ENCODE peak calls at places on chromosome 17, in eight cellular contexts. E is tibial nerve; H is cardiac muscle cell; M is CD4-positive, alpha-beta T cell; Q is activated CD8-positive, alpha-beta T cell treated with anti-CD3 and anti-CD28 coated beads for 36 hours; I is body of pancreas; S is tibial artery; T is fibroblast of the aortic adventitia. C is an unnamed sample.

GRCh38 chr17:57459286-57459915 is 203.1 kb downstream of the MSI2 start:
- DNase-seq in E (no peak), H (no peak), M (no peak), Q (peak; percentile 69), I (no peak), S (no peak), T (peak; percentile 12), C (no peak)

GRCh38 chr17:14922421-14922820 is 342.7 kb downstream of the PMP22 start:
- DNase-seq in E (no peak), H (no peak), M (no peak), Q (no peak), I (peak; percentile 65), S (no peak), T (peak; percentile 35), C (no peak)

GRCh38 chr17:80254396-80255241 is 6.0 kb upstream of the RNF213 start:
- DNase-seq in E (no peak), H (no peak), M (peak; percentile 23), Q (peak; percentile 85), I (peak; percentile 66), S (no peak), T (peak; percentile 92), C (no peak)

GRCh38 chr17:14014647-14015046 is 54.7 kb upstream of the COX10 start:
- DNase-seq in E (no peak), H (no peak), M (no peak), Q (no peak), I (no peak), S (no peak), T (peak; percentile 42), C (no peak)

GRCh38 chr17:80080081-80080480 is 21.3 kb upstream of the GAA start:
- DNase-seq in E (no peak), H (no peak), M (no peak), Q (no peak), I (no peak), S (no peak), T (no peak), C (no peak)

GRCh38 chr17:9021985-9022552 is 759 bp downstream of the NTN1 start:
- DNase-seq in E (no peak), H (peak; percentile 71), M (no peak), Q (peak; percentile 8), I (peak; percentile 34), S (peak; percentile 80), T (peak; percentile 4), C (peak; percentile 49)

GRCh38 chr17:65523853-65524664 is 37.4 kb downstream of the AXIN2 start:
- DNase-seq in E (no peak), H (no peak), M (no peak), Q (no peak), I (no peak), S (peak; percentile 34), T (peak; percentile 45), C (no peak)

GRCh38 chr17:64983708-64984107 is 64.4 kb upstream of the LRRC37A3 start:
- DNase-seq in E (no peak), H (no peak), M (no peak), Q (no peak), I (no peak), S (no peak), T (no peak), C (no peak)

GRCh38 chr17:57045868-57046671 is 39.0 kb upstream of the AKAP1 start:
- DNase-seq in E (no peak), H (no peak), M (peak; percentile 0), Q (peak; percentile 56), I (peak; percentile 27), S (peak; percentile 69), T (no peak), C (no peak)

GRCh38 chr17:42891539-42892152 is 9.0 kb upstream of the G6PC1 start:
- DNase-seq in E (no peak), H (peak; percentile 72), M (no peak), Q (no peak), I (peak; percentile 50), S (peak; percentile 81), T (no peak), C (no peak)

GRCh38 chr17:48717367-48718161 is 4.8 kb downstream of the PRAC1 start:
- DNase-seq in E (no peak), H (no peak), M (no peak), Q (no peak), I (no peak), S (no peak), T (no peak), C (no peak)

GRCh38 chr17:57530026-57530425 is 215.1 kb downstream of the CCDC182 start:
- DNase-seq in E (no peak), H (no peak), M (no peak), Q (no peak), I (no peak), S (no peak), T (no peak), C (no peak)

GRCh38 chr17:4577386-4577993 is 6.8 kb upstream of the SMTNL2 start:
- DNase-seq in E (no peak), H (no peak), M (no peak), Q (no peak), I (no peak), S (no peak), T (no peak), C (no peak)

GRCh38 chr17:69267219-69267618 is 38.6 kb upstream of the ABCA10 start:
- DNase-seq in E (no peak), H (no peak), M (no peak), Q (no peak), I (no peak), S (no peak), T (no peak), C (no peak)

GRCh38 chr17:58520843-58521430 is 6.5 kb upstream of the MTMR4 start:
- DNase-seq in E (no peak), H (peak; percentile 52), M (no peak), Q (peak; percentile 27), I (no peak), S (no peak), T (no peak), C (peak; percentile 53)

GRCh38 chr17:49898547-49899490 is 51.0 kb upstream of the TAC4 start:
- DNase-seq in E (no peak), H (peak; percentile 42), M (no peak), Q (peak; percentile 16), I (no peak), S (no peak), T (no peak), C (no peak)

GRCh38 chr17:55743103-55743679 is 7.7 kb upstream of the PCTP start:
- DNase-seq in E (no peak), H (no peak), M (no peak), Q (no peak), I (peak; percentile 70), S (no peak), T (peak; percentile 25), C (no peak)

GRCh38 chr17:32191306-32191705 is 49.0 kb downstream of the RHOT1 start:
- DNase-seq in E (no peak), H (no peak), M (no peak), Q (no peak), I (no peak), S (no peak), T (peak; percentile 53), C (no peak)

GRCh38 chr17:17146791-17147406 is 59.2 kb downstream of the PLD6 start:
- DNase-seq in E (no peak), H (no peak), M (no peak), Q (peak; percentile 46), I (no peak), S (no peak), T (no peak), C (no peak)

GRCh38 chr17:10099051-10099571 is 99.3 kb downstream of the GAS7 start:
- DNase-seq in E (no peak), H (no peak), M (no peak), Q (no peak), I (no peak), S (no peak), T (peak; percentile 87), C (no peak)

GRCh38 chr17:27601069-27601974 is 29.7 kb upstream of the LGALS9 start:
- DNase-seq in E (peak; percentile 87), H (peak; percentile 81), M (peak; percentile 81), Q (peak; percentile 89), I (peak; percentile 83), S (peak; percentile 80), T (peak; percentile 90), C (peak; percentile 87)

GRCh38 chr17:36195474-36196098 is 972 bp downstream of the CCL3L1 start:
- DNase-seq in E (no peak), H (no peak), M (no peak), Q (no peak), I (no peak), S (no peak), T (no peak), C (peak; percentile 48)
- TF ChIP-seq CTCF in E (no peak), H (no peak), M (no peak), Q (no peak), I (no peak), S (no peak), T (no peak), C (no peak)

DNA sequence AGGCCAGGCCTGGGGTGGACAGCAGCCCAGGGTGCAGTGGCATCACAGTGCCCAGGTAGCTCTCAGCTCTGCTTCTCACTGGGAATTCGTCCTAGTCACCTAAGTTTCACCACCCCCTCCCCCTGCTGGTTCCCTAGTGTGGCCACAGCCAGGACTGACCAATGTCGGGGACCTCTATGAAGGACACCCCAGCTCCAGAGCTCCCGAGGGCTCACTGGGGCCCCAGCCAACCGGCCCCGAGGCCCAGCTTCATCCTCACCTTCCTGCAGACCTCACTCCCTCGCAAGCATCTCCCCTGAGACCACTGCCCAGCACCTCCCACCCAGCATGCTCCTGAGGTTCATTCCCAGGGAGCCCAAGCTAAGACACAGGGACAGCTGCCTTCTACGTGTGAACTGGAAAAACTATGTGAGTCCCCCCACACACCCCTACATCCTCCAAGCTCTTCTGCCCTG is 4.9 kb downstream of the SPPL2C start:
- DNase-seq in E (no peak), H (no peak), M (no peak), Q (no peak), I (no peak), S (no peak), T (no peak), C (no peak)
- TF ChIP-seq CTCF in E (no peak), H (no peak), M (no peak), Q (no peak), I (no peak), S (no peak), T (no peak), C (no peak)

GRCh38 chr17:74408262-74408661 is 23.6 kb upstream of the GPRC5C start:
- DNase-seq in E (no peak), H (no peak), M (no peak), Q (no peak), I (peak; percentile 73), S (no peak), T (no peak), C (no peak)
- TF ChIP-seq CTCF in E (no peak), H (peak; percentile 38), M (no peak), Q (no peak), I (peak; percentile 25), S (no peak), T (no peak), C (no peak)

DNA sequence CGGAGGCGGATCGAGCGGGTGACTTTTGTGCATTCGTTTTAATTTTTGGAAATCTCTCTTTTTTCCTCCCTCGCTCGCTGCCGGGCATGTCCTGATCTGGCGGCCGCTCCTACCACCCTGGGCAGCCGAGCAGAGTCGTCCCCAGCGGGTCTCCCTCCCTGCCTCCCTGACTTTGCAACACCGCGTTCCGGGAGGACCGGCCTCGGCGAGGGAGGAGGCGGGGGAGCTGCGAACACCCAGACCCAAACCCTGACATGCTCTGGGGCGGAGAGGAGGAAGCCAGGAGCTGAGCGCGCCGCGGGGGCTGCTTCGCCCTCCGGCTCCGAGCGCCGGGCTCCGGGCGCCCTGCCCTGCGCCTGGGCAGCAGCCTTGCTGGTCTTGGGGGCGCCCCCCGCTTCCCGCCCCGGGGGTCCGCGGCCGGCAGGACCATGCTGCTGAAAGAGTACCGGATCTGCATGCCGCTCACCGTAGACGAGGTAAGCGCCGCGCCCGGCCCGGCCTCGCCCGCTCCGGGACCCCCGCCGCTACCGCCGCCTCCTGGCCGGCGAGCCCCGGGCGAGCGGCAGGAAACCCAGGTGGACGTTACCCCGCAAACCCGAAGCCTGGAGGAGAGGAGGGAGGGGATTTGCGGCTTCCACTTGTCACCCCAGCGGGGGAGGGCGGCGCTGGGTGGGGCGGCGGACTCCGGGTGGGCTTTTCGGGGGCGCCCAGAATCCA is 804 bp downstream of the PITPNC1 start:
- DNase-seq in E (no peak), H (peak; percentile 68), M (peak; percentile 51), Q (peak; percentile 65), I (peak; percentile 67), S (peak; percentile 78), T (peak; percentile 46), C (peak; percentile 60)
- TF ChIP-seq CTCF in E (no peak), H (peak; percentile 23), M (peak; percentile 19), Q (no peak), I (peak; percentile 52), S (no peak), T (peak; percentile 37), C (no peak)